ENCODE peak calls at places on chromosomes 12 and 14, in five cellular contexts. Y, F, O, G and K are unnamed samples.

GRCh38 chr14:68779761-68780323 is 13.0 kb downstream of the ZFP36L1 start:
- DNase-seq in Y (no peak), G (peak; percentile 37), F (peak; percentile 97), O (no peak), K (no peak)

GRCh38 chr12:42508913-42509312 is 80.6 kb downstream of the PRICKLE1 start:
- DNase-seq in O (no peak), Y (no peak), F (no peak), G (no peak), K (no peak)

GRCh38 chr14:51726166-51726899 is 74.6 kb downstream of the FRMD6 start:
- DNase-seq in G (no peak), O (no peak), F (peak; percentile 78), Y (no peak), K (no peak)

GRCh38 chr12:75533239-75533638 is 21.8 kb upstream of the KRR1 start:
- DNase-seq in G (no peak), O (no peak), Y (no peak), F (no peak), K (no peak)

GRCh38 chr14:91302391-91302790 is 57.9 kb upstream of the GPR68 start:
- DNase-seq in O (no peak), Y (no peak), F (no peak), G (no peak), K (no peak)

GRCh38 chr12:66288121-66288520 is 14.2 kb upstream of the HELB start:
- DNase-seq in O (no peak), G (peak; percentile 42), Y (peak; percentile 26), F (no peak), K (peak; percentile 20)

GRCh38 chr12:86683568-86683991 is 427.4 kb upstream of the MGAT4C start:
- DNase-seq in Y (no peak), G (no peak), F (peak; percentile 25), O (no peak), K (no peak)

GRCh38 chr12:110372056-110372425 is 31.5 kb downstream of the ANAPC7 start:
- DNase-seq in F (no peak), G (no peak), O (no peak), Y (no peak), K (no peak)

GRCh38 chr14:90105756-90106155 is 44.0 kb downstream of the KCNK13 start:
- DNase-seq in Y (no peak), G (no peak), O (no peak), F (peak; percentile 7), K (no peak)

GRCh38 chr12:131589966-131590365 is 120.9 kb upstream of the SFSWAP start:
- DNase-seq in G (no peak), O (no peak), F (no peak), Y (no peak), K (no peak)

GRCh38 chr12:103852498-103852992 is 11.5 kb upstream of the NT5DC3 start:
- DNase-seq in F (peak; percentile 30), O (no peak), Y (no peak), G (no peak), K (no peak)

GRCh38 chr12:1318327-1319031 is 275.9 kb downstream of the FBXL14 start:
- DNase-seq in F (peak; percentile 76), G (no peak), O (peak; percentile 41), Y (no peak), K (no peak)

GRCh38 chr12:49094104-49094948 is at the start of gene DHH:
- DNase-seq in O (peak; percentile 32), F (peak; percentile 34), Y (no peak), G (no peak), K (no peak)

GRCh38 chr14:52551696-52552062 is 626 bp downstream of the TXNDC16 start:
- DNase-seq in O (no peak), Y (no peak), G (no peak), F (peak; percentile 53), K (no peak)

GRCh38 chr12:49907352-49907751 is 3.7 kb upstream of the FAIM2 start:
- DNase-seq in G (no peak), O (no peak), F (no peak), Y (no peak), K (no peak)

GRCh38 chr12:70919597-70920035 is 922 bp downstream of the PTPRR start:
- DNase-seq in G (no peak), Y (no peak), O (no peak), F (peak; percentile 42), K (no peak)

GRCh38 chr14:65958664-65959562 is 527.3 kb upstream of the CCDC196 start:
- DNase-seq in F (peak; percentile 54), Y (no peak), G (no peak), O (no peak), K (no peak)

GRCh38 chr12:104154286-104154685 is 16.3 kb upstream of the NFYB start:
- DNase-seq in F (no peak), G (no peak), Y (no peak), O (no peak), K (no peak)

GRCh38 chr14:102258136-102258535 is 46.8 kb downstream of the MOK start:
- DNase-seq in F (no peak), G (no peak), Y (no peak), O (no peak), K (no peak)

GRCh38 chr14:68873379-68873778 is 80.5 kb upstream of the ZFP36L1 start:
- DNase-seq in G (no peak), O (no peak), F (no peak), Y (no peak), K (no peak)

GRCh38 chr12:72330291-72330690 is 58.1 kb downstream of the TRHDE start:
- DNase-seq in Y (no peak), F (no peak), O (no peak), G (no peak), K (no peak)

GRCh38 chr12:95215925-95216324 is 1.3 kb downstream of the FGD6 start:
- DNase-seq in G (no peak), O (no peak), F (peak; percentile 23), Y (no peak), K (no peak)

GRCh38 chr14:63727231-63727735 is 582 bp downstream of the SGPP1 start:
- DNase-seq in O (peak; percentile 34), F (peak; percentile 80), G (no peak), Y (no peak), K (no peak)

GRCh38 chr12:96198970-96199369 is 4.8 kb downstream of the ELK3 start:
- DNase-seq in F (peak; percentile 96), G (no peak), O (no peak), Y (no peak), K (no peak)

GRCh38 chr12:71071466-71072097 is 86.2 kb downstream of the TSPAN8 start:
- DNase-seq in G (no peak), O (no peak), F (peak; percentile 49), Y (no peak), K (no peak)

GRCh38 chr12:11747969-11748368 is 98.5 kb downstream of the ETV6 start:
- DNase-seq in G (no peak), O (no peak), F (no peak), Y (no peak), K (no peak)

GRCh38 chr12:10235761-10236631 is 23.3 kb downstream of the GABARAPL1 start:
- DNase-seq in O (peak; percentile 40), F (peak; percentile 61), Y (peak; percentile 28), G (peak; percentile 35), K (peak; percentile 9)

GRCh38 chr12:14741153-14741552 is 44.8 kb upstream of the GUCY2C start:
- DNase-seq in Y (no peak), F (no peak), G (no peak), O (no peak), K (no peak)

GRCh38 chr12:132229423-132229760 is 85.1 kb downstream of the NOC4L start:
- DNase-seq in F (no peak), O (no peak), Y (no peak), G (no peak), K (no peak)

GRCh38 chr14:75566321-75566720 is 12.1 kb upstream of the FLVCR2 start:
- DNase-seq in G (peak; percentile 90), F (peak; percentile 55), O (no peak), Y (peak; percentile 71), K (no peak)

GRCh38 chr12:66514581-66514980 is 164.3 kb downstream of the GRIP1 start:
- DNase-seq in F (peak; percentile 62), Y (no peak), G (no peak), O (no peak), K (no peak)